ENCODE peak calls at places on chromosomes 1 and 21, in ten cellular contexts. Z is heart right ventricle, P is astrocyte, H is lower lobe of right lung, U is tibial artery, S is body of pancreas, F is sigmoid colon, O is adrenal gland, J is Peyer's patch, L is cardiac muscle cell. K is an unnamed sample.

GRCh38 chr1:167904641-167905040 is 9.3 kb downstream of the ADCY10 start:
- DNase-seq in Z (no peak), P (peak; percentile 74), H (no peak), U (no peak), S (no peak), F (no peak), O (no peak), J (no peak), L (no peak), K (no peak)

GRCh38 chr1:26677306-26678115 is 18.3 kb upstream of the ARID1A start:
- DNase-seq in Z (peak; percentile 63), P (peak; percentile 66), H (peak; percentile 94), U (peak; percentile 86), S (peak; percentile 91), F (peak; percentile 91), O (peak; percentile 85), J (peak; percentile 94), L (peak; percentile 93), K (peak; percentile 86)

GRCh38 chr1:119549719-119550141 is 42.7 kb downstream of the HSD3B1 start:
- DNase-seq in Z (no peak), P (peak; percentile 44), H (peak; percentile 51), U (no peak), S (peak; percentile 64), F (no peak), O (peak; percentile 72), J (peak; percentile 70), L (peak; percentile 88), K (no peak)

GRCh38 chr1:211648336-211648735 is 27.1 kb downstream of the NEK2 start:
- DNase-seq in Z (no peak), P (no peak), H (no peak), U (no peak), S (peak; percentile 41), F (no peak), O (no peak), J (peak; percentile 89), L (peak; percentile 33), K (no peak)

GRCh38 chr1:184590163-184590750 is 164.4 kb downstream of the EDEM3 start:
- DNase-seq in Z (no peak), P (no peak), H (no peak), U (no peak), S (peak; percentile 67), F (no peak), O (no peak), J (peak; percentile 77), L (no peak), K (no peak)

GRCh38 chr1:79373481-79374132 is 367.1 kb upstream of the ADGRL4 start:
- DNase-seq in Z (no peak), P (peak; percentile 8), H (no peak), U (no peak), S (peak; percentile 30), F (no peak), O (no peak), J (no peak), L (no peak), K (peak; percentile 17)

GRCh38 chr1:234555390-234556112 is 54.4 kb downstream of the IRF2BP2 start:
- DNase-seq in Z (no peak), P (no peak), H (no peak), U (no peak), S (no peak), F (no peak), O (no peak), J (no peak), L (no peak), K (no peak)

GRCh38 chr1:245599413-245600174 is 444.8 kb downstream of the KIF26B start:
- DNase-seq in Z (peak; percentile 22), P (peak; percentile 94), H (no peak), U (no peak), S (no peak), F (peak; percentile 71), O (no peak), J (no peak), L (no peak), K (peak; percentile 30)

GRCh38 chr1:203519053-203519770 is 25.3 kb downstream of the OPTC start:
- DNase-seq in Z (no peak), P (no peak), H (no peak), U (no peak), S (peak; percentile 72), F (no peak), O (no peak), J (peak; percentile 80), L (peak; percentile 28), K (no peak)

GRCh38 chr1:184404727-184405027 is 17.8 kb downstream of the C1orf21 start:
- DNase-seq in Z (no peak), P (no peak), H (no peak), U (no peak), S (no peak), F (no peak), O (no peak), J (no peak), L (no peak), K (no peak)

GRCh38 chr1:216221260-216221700 is 202.0 kb downstream of the USH2A start:
- DNase-seq in Z (no peak), P (peak; percentile 60), H (no peak), U (no peak), S (peak; percentile 41), F (no peak), O (peak; percentile 54), J (peak; percentile 49), L (peak; percentile 82), K (no peak)

GRCh38 chr1:7379445-7379971 is 391.6 kb upstream of the VAMP3 start:
- DNase-seq in Z (no peak), P (peak; percentile 84), H (no peak), U (peak; percentile 21), S (no peak), F (peak; percentile 88), O (no peak), J (peak; percentile 13), L (peak; percentile 38), K (no peak)

GRCh38 chr1:98794196-98794886 is 132.8 kb downstream of the SNX7 start:
- DNase-seq in Z (no peak), P (peak; percentile 51), H (no peak), U (no peak), S (peak; percentile 33), F (no peak), O (peak; percentile 13), J (peak; percentile 62), L (peak; percentile 75), K (no peak)

GRCh38 chr1:160761886-160762285 is 22.8 kb downstream of the SLAMF7 start:
- DNase-seq in Z (no peak), P (no peak), H (no peak), U (no peak), S (no peak), F (no peak), O (no peak), J (no peak), L (no peak), K (no peak)

GRCh38 chr1:184002071-184002470 is 35.5 kb downstream of the COLGALT2 start:
- DNase-seq in Z (no peak), P (peak; percentile 95), H (no peak), U (no peak), S (peak; percentile 57), F (no peak), O (peak; percentile 53), J (no peak), L (no peak), K (no peak)

DNA sequence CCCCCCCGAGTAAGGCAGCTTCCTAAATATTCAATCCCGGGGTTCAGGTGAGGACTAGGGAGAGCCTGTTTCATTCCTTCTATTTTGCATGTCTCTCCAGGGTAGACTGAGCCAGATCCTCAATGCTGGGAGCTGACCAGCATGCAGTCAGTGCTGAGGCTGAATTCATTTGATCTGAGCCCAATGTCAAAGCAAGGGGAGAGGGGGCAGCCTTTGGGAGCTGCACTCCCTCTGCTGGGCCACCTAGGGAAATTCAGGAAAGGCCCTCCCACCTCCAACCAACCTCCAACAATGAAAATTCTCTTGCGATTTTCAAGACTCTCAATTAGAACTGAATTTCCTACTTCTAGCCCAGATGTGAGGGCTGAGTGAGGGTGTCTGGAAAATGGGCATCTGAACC is 371.2 kb downstream of the NPHP4 start:
- DNase-seq in Z (no peak), P (no peak), H (no peak), U (no peak), S (peak; percentile 20), F (no peak), O (no peak), J (no peak), L (peak; percentile 86), K (no peak)
- TF ChIP-seq CTCF in Z (peak; percentile 44), P (no peak), H (peak; percentile 38), U (no peak), S (no peak), F (no peak), O (no peak), J (no peak), L (no peak), K (no peak)

GRCh38 chr1:151533870-151534269 is 6.2 kb upstream of the TUFT1 start:
- DNase-seq in Z (no peak), P (no peak), H (no peak), U (no peak), S (no peak), F (no peak), O (no peak), J (peak; percentile 37), L (no peak), K (no peak)
- H3K36me3 ChIP-seq in Z (no peaks in the 10 kb centered on the region), P (no peaks in the 10 kb centered on the region), H (peaks cover 49% of the 10 kb centered on the region), U (no peaks in the 10 kb centered on the region), S (peaks cover 45% of the 10 kb centered on the region), F (no peaks in the 10 kb centered on the region), O (no peaks in the 10 kb centered on the region), J (no peaks in the 10 kb centered on the region), L (no peaks in the 10 kb centered on the region), K (no peaks in the 10 kb centered on the region)

DNA sequence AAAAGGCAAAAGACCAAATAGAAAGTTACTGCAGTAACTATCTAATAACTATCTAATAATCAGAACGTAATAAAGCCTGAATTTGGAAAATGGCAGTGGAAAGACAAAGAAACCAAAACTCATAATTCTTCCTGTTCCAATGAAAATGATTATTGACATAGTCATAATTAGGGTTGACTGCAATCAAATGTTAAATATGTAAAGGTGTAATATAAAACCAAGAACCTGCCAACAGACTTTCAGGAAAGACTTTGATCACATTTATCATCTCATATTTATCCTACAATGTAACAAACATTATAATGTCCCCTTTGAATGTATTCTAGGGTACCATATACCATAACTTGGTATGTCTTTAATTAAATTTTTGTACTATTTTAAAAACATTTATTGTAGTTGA is 26.9 kb downstream of the NRIP1 start:
- DNase-seq in Z (no peak), P (no peak), H (no peak), U (no peak), S (no peak), F (no peak), O (no peak), J (no peak), L (no peak), K (no peak)
- TF ChIP-seq CTCF in Z (no peak), P (no peak), H (no peak), U (no peak), S (no peak), F (no peak), O (no peak), J (no peak), L (no peak), K (no peak)

GRCh38 chr1:219973221-219973620 is 44.9 kb upstream of the SLC30A10 start:
- DNase-seq in Z (no peak), P (no peak), H (no peak), U (no peak), S (no peak), F (no peak), O (no peak), J (no peak), L (no peak), K (no peak)
- H3K36me3 ChIP-seq in Z (peaks cover 100% of the 10 kb centered on the region), P (peaks cover 21% of the 10 kb centered on the region), H (peaks cover 85% of the 10 kb centered on the region), U (peaks cover 65% of the 10 kb centered on the region), S (peaks cover 33% of the 10 kb centered on the region), F (peaks cover 30% of the 10 kb centered on the region), O (no peaks in the 10 kb centered on the region), J (no peaks in the 10 kb centered on the region), L (peaks cover 23% of the 10 kb centered on the region), K (peaks cover 8% of the 10 kb centered on the region)

GRCh38 chr1:42945171-42945570 is 13.5 kb downstream of the SLC2A1 start:
- DNase-seq in Z (no peak), P (no peak), H (no peak), U (no peak), S (no peak), F (no peak), O (no peak), J (no peak), L (no peak), K (no peak)
- TF ChIP-seq CTCF in Z (no peak), P (no peak), H (no peak), U (no peak), S (no peak), F (no peak), O (no peak), J (no peak), L (no peak), K (no peak)